ENCODE peak calls at places on chromosomes 5 and 9, in six cellular contexts. X is fibroblast of pulmonary artery, L is prostate gland, M is AG09319, T is esophagus squamous epithelium, A is sigmoid colon. W is an unnamed sample.

GRCh38 chr5:8474569-8474930 is 605.6 kb downstream of the MTRR start:
- DNase-seq in X (no peak), L (no peak), M (no peak), T (no peak), A (no peak), W (no peak)

GRCh38 chr9:113649054-113649453 is 185.5 kb downstream of the RGS3 start:
- DNase-seq in X (peak), L (no peak), M (peak), T (no peak), A (peak), W (no peak)

GRCh38 chr9:121154782-121155181 is 46.9 kb downstream of the RAB14 start:
- DNase-seq in X (no peak), L (no peak), M (no peak), T (no peak), A (no peak), W (no peak)

GRCh38 chr5:139148986-139149385 is 49.2 kb downstream of the SIL1 start:
- DNase-seq in X (no peak), L (no peak), M (no peak), T (no peak), A (no peak), W (no peak)

GRCh38 chr5:132497488-132497997 is 7.0 kb upstream of the IRF1 start:
- DNase-seq in X (peak), L (peak), M (peak), T (no peak), A (peak), W (peak)

GRCh38 chr9:114488398-114489129 is 16.7 kb downstream of the WHRN start:
- DNase-seq in X (no peak), L (no peak), M (no peak), T (no peak), A (no peak), W (no peak)

GRCh38 chr5:134139377-134139851 is 24.9 kb downstream of the TCF7 start:
- DNase-seq in X (no peak), L (no peak), M (no peak), T (no peak), A (peak), W (no peak)

GRCh38 chr9:126513159-126514036 is 100.3 kb upstream of the LMX1B start:
- DNase-seq in X (no peak), L (no peak), M (no peak), T (no peak), A (no peak), W (no peak)

GRCh38 chr5:7763621-7764072 is 87.3 kb downstream of the CFAP90 start:
- DNase-seq in X (no peak), L (peak), M (no peak), T (no peak), A (no peak), W (no peak)

GRCh38 chr9:134683714-134684374 is 42.2 kb downstream of the COL5A1 start:
- DNase-seq in X (no peak), L (no peak), M (no peak), T (no peak), A (peak), W (no peak)

GRCh38 chr9:5854032-5854792 is 21.3 kb upstream of the ERMP1 start:
- DNase-seq in X (no peak), L (no peak), M (no peak), T (no peak), A (no peak), W (no peak)

GRCh38 chr5:133905494-133905893 is 62.9 kb downstream of the C5orf15 start:
- DNase-seq in X (no peak), L (no peak), M (no peak), T (no peak), A (no peak), W (no peak)

GRCh38 chr9:6355728-6356127 is 27.6 kb downstream of the TPD52L3 start:
- DNase-seq in X (peak), L (no peak), M (peak), T (no peak), A (no peak), W (peak)

GRCh38 chr9:16985559-16986348 is 115.3 kb upstream of the BNC2 start:
- DNase-seq in X (peak), L (peak), M (peak), T (no peak), A (peak), W (peak)

GRCh38 chr5:80565330-80565729 is 4.8 kb downstream of the ANKRD34B start:
- DNase-seq in X (no peak), L (no peak), M (no peak), T (no peak), A (no peak), W (no peak)

GRCh38 chr5:166772770-166773169 is 1518.7 kb upstream of the WWC1 start:
- DNase-seq in X (peak), L (no peak), M (no peak), T (no peak), A (no peak), W (no peak)

GRCh38 chr5:36478646-36479307 is 127.6 kb upstream of the SLC1A3 start:
- DNase-seq in X (no peak), L (no peak), M (no peak), T (no peak), A (no peak), W (no peak)

GRCh38 chr5:142357469-142358090 is 32.8 kb upstream of the SPRY4 start:
- DNase-seq in X (no peak), L (no peak), M (no peak), T (no peak), A (peak), W (peak)

GRCh38 chr5:88761269-88761880 is 121.6 kb downstream of the MEF2C start:
- DNase-seq in X (peak), L (no peak), M (no peak), T (no peak), A (no peak), W (peak)

GRCh38 chr9:3874472-3875370 is 348.9 kb upstream of the RFX3 start:
- DNase-seq in X (no peak), L (no peak), M (no peak), T (no peak), A (no peak), W (no peak)

GRCh38 chr9:116115731-116116353 is 37.7 kb upstream of the PAPPA start:
- DNase-seq in X (peak), L (no peak), M (peak), T (no peak), A (no peak), W (peak)

GRCh38 chr9:71128796-71129195 is 7.4 kb upstream of the TRPM3 start:
- DNase-seq in X (no peak), L (no peak), M (no peak), T (no peak), A (no peak), W (no peak)

GRCh38 chr5:107870984-107871383 is 200.2 kb upstream of the EFNA5 start:
- DNase-seq in X (no peak), L (no peak), M (no peak), T (no peak), A (no peak), W (no peak)

GRCh38 chr5:111772456-111772855 is 15.5 kb upstream of the NREP start:
- DNase-seq in X (no peak), L (no peak), M (no peak), T (no peak), A (no peak), W (peak)

GRCh38 chr9:8456327-8456726 is 656.7 kb upstream of the DMAC1 start:
- DNase-seq in X (peak), L (no peak), M (no peak), T (no peak), A (no peak), W (no peak)

GRCh38 chr5:56607551-56607950 is 207.8 kb upstream of the MAP3K1 start:
- DNase-seq in X (no peak), L (no peak), M (no peak), T (no peak), A (no peak), W (no peak)

GRCh38 chr9:126613656-126614055 is at the start of gene LMX1B:
- DNase-seq in X (peak), L (peak), M (peak), T (no peak), A (no peak), W (no peak)

GRCh38 chr9:82133973-82134372 is 145.4 kb downstream of the SPATA31D1 start:
- DNase-seq in X (peak), L (no peak), M (no peak), T (no peak), A (no peak), W (no peak)

GRCh38 chr9:91186311-91187101 is 175.2 kb downstream of the AUH start:
- DNase-seq in X (no peak), L (no peak), M (no peak), T (no peak), A (no peak), W (peak)

GRCh38 chr9:93120846-93121315 is 13.2 kb downstream of the NINJ1 start:
- DNase-seq in X (no peak), L (no peak), M (no peak), T (no peak), A (peak), W (no peak)

GRCh38 chr9:98365227-98365669 is 109.8 kb upstream of the TBC1D2 start:
- DNase-seq in X (peak), L (no peak), M (no peak), T (no peak), A (no peak), W (peak)

GRCh38 chr9:127723450-127723849 is 7.6 kb downstream of the TTC16 start:
- DNase-seq in X (peak), L (no peak), M (peak), T (no peak), A (no peak), W (peak)

GRCh38 chr5:134116291-134116690 is 1.8 kb downstream of the TCF7 start:
- DNase-seq in X (no peak), L (no peak), M (no peak), T (no peak), A (no peak), W (no peak)

GRCh38 chr5:55902696-55903095 is 51.5 kb downstream of the IL31RA start:
- DNase-seq in X (peak), L (no peak), M (no peak), T (no peak), A (no peak), W (peak)

DNA sequence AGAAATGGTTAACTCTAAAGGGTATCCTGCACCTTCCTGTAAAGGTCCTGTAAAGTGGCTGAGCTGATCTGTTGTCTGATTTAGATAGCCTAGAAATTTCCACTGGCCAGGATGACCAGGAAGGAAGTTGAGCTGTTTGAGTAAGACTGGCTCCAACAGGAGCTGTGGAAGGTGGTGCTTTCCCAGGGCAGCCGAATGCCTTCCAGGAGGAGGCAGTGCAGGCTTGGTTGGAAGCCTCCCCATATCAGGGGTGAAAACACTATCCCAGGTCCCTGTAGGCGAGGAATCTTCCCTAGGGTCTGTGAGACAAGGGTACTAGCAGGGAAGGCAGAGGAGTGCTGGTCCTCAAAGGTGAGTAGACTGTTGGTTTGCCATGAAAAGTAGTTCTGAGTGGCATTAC is 98.4 kb downstream of the LIX1 start:
- DNase-seq in X (peak), L (no peak), M (no peak), T (no peak), A (peak), W (peak)
- TF ChIP-seq CTCF in X (peak), L (no peak), M (peak), T (no peak), A (peak), W (peak)

GRCh38 chr9:85483214-85483613 is 258.5 kb downstream of the AGTPBP1 start:
- DNase-seq in X (no peak), L (no peak), M (no peak), T (no peak), A (no peak), W (no peak)
- TF ChIP-seq CTCF in X (no peak), L (no peak), M (no peak), T (no peak), A (no peak), W (no peak)

GRCh38 chr9:316382-316965 is 101.8 kb downstream of the DOCK8 start:
- DNase-seq in X (peak), L (no peak), M (no peak), T (no peak), A (no peak), W (no peak)
- TF ChIP-seq CTCF in X (no peak), L (no peak), M (no peak), T (no peak), A (no peak), W (no peak)

GRCh38 chr9:109063765-109064164 is 50.5 kb upstream of the CTNNAL1 start:
- DNase-seq in X (peak), L (no peak), M (no peak), T (no peak), A (no peak), W (peak)
- TF ChIP-seq CTCF in X (no peak), L (no peak), M (no peak), T (no peak), A (no peak), W (peak)

DNA sequence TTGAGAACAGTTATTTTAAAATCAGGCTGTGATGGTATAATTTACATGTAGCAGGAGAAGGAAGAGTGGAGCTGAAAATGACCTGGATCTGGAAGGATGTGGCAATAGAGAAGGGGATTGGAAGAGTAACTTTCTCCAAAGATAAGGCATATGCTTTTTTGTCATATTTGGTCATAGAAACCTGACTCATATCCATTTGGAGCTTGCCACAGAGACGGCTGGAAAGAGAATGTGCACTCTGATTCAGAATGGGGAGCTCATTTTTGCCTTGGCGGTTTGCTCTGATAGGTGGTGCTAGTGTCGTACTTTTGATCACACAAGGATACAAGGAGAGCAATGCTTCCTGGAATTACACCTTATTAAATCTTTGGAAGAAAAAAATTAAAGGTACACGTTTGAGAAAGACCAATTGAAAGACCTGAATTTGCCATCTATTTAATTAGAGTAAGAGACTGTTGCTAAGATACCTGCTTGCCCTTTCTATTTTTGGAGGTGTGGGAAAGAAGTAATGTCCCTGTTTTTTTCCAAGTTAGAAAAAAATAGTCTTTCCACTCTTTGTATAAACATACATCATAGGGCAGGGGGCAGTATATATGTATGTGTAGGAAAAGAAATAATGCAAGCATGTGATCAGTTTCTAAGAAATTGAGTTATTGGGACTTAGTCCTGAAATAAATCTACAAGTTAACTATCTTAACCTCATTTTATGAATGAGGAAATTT is 5.4 kb downstream of the LSM11 start:
- DNase-seq in X (peak), L (no peak), M (no peak), T (no peak), A (no peak), W (peak)
- TF ChIP-seq CTCF in X (peak), L (no peak), M (no peak), T (no peak), A (no peak), W (peak)

DNA sequence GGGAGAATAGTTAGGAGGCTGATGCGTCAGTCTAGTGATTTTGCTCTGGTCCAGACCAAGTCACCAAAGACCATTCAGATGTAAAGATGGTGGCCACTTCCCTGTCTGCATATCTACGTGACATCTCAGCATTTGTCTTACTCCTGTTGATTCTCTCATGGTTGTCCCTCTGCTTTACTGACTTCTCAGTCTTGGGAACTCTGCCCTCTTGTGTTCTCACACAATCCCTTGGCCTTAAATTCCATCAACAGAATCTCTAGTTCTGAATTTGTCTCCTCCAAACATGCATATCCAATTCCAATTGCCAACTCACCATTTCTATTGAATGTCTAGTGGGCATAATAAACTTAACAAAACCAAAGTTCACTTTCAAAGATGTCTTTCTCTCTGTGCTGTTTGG is 147.8 kb downstream of the SLC24A2 start:
- DNase-seq in X (peak), L (no peak), M (no peak), T (no peak), A (no peak), W (no peak)
- TF ChIP-seq CTCF in X (peak), L (no peak), M (no peak), T (no peak), A (no peak), W (no peak)

GRCh38 chr5:151225071-151225470 is 1.2 kb upstream of the CCDC69 start:
- DNase-seq in X (no peak), L (no peak), M (no peak), T (no peak), A (no peak), W (no peak)
- TF ChIP-seq CTCF in X (no peak), L (no peak), M (no peak), T (no peak), A (no peak), W (no peak)

DNA sequence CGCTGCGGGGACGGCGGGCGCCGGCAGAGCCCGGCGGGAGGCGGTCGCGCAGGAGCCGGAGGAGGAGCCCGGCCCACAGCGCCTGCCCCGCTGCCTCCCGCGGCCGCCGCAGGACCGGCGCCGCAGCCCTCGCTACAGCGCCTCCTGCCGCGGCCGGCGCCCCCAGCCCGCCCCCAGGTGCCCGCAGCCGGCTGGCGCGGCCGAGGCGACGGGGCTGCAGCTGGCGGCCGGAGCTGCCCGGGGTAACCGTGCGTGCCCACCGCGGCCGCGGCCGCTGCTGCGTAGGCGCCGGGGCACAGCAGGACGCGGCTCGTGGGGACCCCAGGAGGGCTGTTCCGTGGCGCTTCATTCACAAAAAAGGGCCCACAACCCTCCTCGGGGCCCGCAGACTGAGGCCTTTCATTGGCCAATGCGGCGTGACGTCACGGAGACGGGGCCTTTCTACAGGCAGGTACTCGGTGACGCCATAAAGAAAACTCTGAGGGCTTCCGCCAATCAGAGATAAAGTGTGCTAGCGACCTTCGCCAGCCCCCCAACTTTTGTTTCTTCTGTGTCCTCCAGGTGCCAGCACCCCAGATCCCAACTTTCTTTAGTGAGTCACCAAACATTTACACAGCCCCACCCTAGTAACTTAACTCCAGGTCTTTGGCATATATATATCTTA is at the start of gene CDC14B:
- DNase-seq in X (peak), L (peak), M (peak), T (no peak), A (peak), W (peak)
- TF ChIP-seq CTCF in X (no peak), L (no peak), M (peak), T (no peak), A (no peak), W (peak)

GRCh38 chr5:114411380-114411931 is 49.6 kb downstream of the KCNN2 start:
- DNase-seq in X (no peak), L (no peak), M (no peak), T (no peak), A (no peak), W (no peak)

GRCh38 chr5:114412509-114413171 is 50.8 kb downstream of the KCNN2 start:
- DNase-seq in X (peak), L (peak), M (peak), T (no peak), A (no peak), W (peak)

GRCh38 chr5:114402206-114402605 is 40.3 kb downstream of the KCNN2 start:
- DNase-seq in X (no peak), L (no peak), M (no peak), T (no peak), A (no peak), W (no peak)

GRCh38 chr5:114408847-114409246 is 47.0 kb downstream of the KCNN2 start:
- DNase-seq in X (no peak), L (no peak), M (no peak), T (no peak), A (no peak), W (no peak)

DNA sequence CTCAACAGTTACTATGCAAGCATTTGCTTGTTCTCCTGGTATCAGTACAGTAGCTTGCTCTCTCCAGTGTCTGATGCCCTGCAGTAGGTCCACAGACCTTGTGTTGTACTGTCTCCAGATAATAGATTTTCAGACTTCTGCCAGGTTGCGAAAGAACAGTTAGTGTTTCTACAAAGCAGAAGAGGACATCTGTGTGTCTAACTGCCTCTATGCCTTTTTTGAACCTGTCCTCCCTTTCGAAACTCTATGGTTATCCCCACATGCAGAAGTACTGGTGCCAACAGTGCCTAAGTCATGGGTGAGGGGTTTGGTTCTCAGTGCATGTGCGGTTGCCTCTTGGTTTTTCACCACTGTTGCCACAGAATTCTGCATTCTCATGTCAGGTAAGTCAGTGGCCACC is 45.9 kb downstream of the KCNN2 start:
- DNase-seq in X (no peak), L (no peak), M (no peak), T (no peak), A (no peak), W (no peak)
- TF ChIP-seq CTCF in X (no peak), L (no peak), M (no peak), T (no peak), A (no peak), W (no peak)

W was measured in HFFc6.